ENCODE peak calls at places on chromosomes 12 and 14, in eight cellular contexts. L is M059J, I is RPMI8226, D is RPMI7951, Z is immature natural killer cell, A is cardiac muscle cell, O is endodermal cell, B is smooth muscle cell of the brain vasculature. H is an unnamed sample.

GRCh38 chr12:49631336-49631907 is 8.1 kb downstream of the PRPF40B start:
- DNase-seq in L (no peak), I (no peak), D (no peak), Z (no peak), A (no peak), O (peak), B (no peak), H (no peak)

GRCh38 chr14:68208218-68208617 is 388.6 kb downstream of the RAD51B start:
- DNase-seq in L (peak), I (no peak), D (peak), Z (no peak), A (no peak), O (no peak), B (no peak), H (no peak)

GRCh38 chr12:89029961-89030360 is 322.3 kb downstream of the DUSP6 start:
- DNase-seq in L (no peak), I (no peak), D (no peak), Z (no peak), A (peak), O (no peak), B (no peak), H (peak)

GRCh38 chr12:22682663-22683062 is 57.7 kb downstream of the ETNK1 start:
- DNase-seq in L (no peak), I (no peak), D (no peak), Z (no peak), A (no peak), O (no peak), B (no peak), H (no peak)

GRCh38 chr12:28777603-28778365 is 371.3 kb upstream of the FAR2 start:
- DNase-seq in L (no peak), I (no peak), D (no peak), Z (peak), A (no peak), O (no peak), B (no peak), H (no peak)

GRCh38 chr12:100403446-100403845 is 46.6 kb downstream of the SLC17A8 start:
- DNase-seq in L (peak), I (no peak), D (peak), Z (no peak), A (peak), O (no peak), B (no peak), H (no peak)

GRCh38 chr12:120358412-120359158 is 10.4 kb downstream of the MSI1 start:
- DNase-seq in L (no peak), I (peak), D (no peak), Z (no peak), A (no peak), O (peak), B (no peak), H (no peak)

GRCh38 chr12:27460471-27460978 is 14.0 kb downstream of the SMCO2 start:
- DNase-seq in L (peak), I (no peak), D (peak), Z (no peak), A (peak), O (no peak), B (no peak), H (no peak)

GRCh38 chr12:10160659-10161386 is 11.1 kb downstream of the OLR1 start:
- DNase-seq in L (peak), I (no peak), D (no peak), Z (no peak), A (no peak), O (no peak), B (no peak), H (no peak)

GRCh38 chr12:131616316-131617098 is 94.4 kb upstream of the SFSWAP start:
- DNase-seq in L (no peak), I (no peak), D (no peak), Z (no peak), A (no peak), O (no peak), B (no peak), H (no peak)

GRCh38 chr12:57452181-57452936 is 2.7 kb upstream of the INHBE start:
- DNase-seq in L (peak), I (no peak), D (peak), Z (no peak), A (peak), O (peak), B (no peak), H (peak)

GRCh38 chr14:23633160-23633701 is 2.9 kb upstream of the DHRS2 start:
- DNase-seq in L (no peak), I (no peak), D (no peak), Z (no peak), A (no peak), O (peak), B (no peak), H (no peak)

GRCh38 chr14:51643137-51643536 is 8.6 kb upstream of the FRMD6 start:
- DNase-seq in L (peak), I (no peak), D (peak), Z (no peak), A (no peak), O (no peak), B (no peak), H (peak)

GRCh38 chr12:47750229-47750798 is 8.4 kb downstream of the RAPGEF3 start:
- DNase-seq in L (no peak), I (no peak), D (no peak), Z (no peak), A (no peak), O (no peak), B (no peak), H (no peak)

GRCh38 chr14:90387201-90387600 is 9.6 kb upstream of the CALM1 start:
- DNase-seq in L (no peak), I (no peak), D (no peak), Z (no peak), A (no peak), O (no peak), B (no peak), H (no peak)

GRCh38 chr12:24363177-24363754 is 413.8 kb upstream of the SOX5 start:
- DNase-seq in L (no peak), I (peak), D (no peak), Z (no peak), A (no peak), O (no peak), B (no peak), H (no peak)

GRCh38 chr12:105706973-105707334 is 376.5 kb downstream of the C12orf75 start:
- DNase-seq in L (peak), I (no peak), D (no peak), Z (no peak), A (no peak), O (no peak), B (no peak), H (no peak)

GRCh38 chr12:466039-466438 is 6.3 kb downstream of the B4GALNT3 start:
- DNase-seq in L (no peak), I (no peak), D (no peak), Z (no peak), A (no peak), O (peak), B (no peak), H (no peak)

GRCh38 chr12:51814311-51815088 is 34.0 kb downstream of the FIGNL2 start:
- DNase-seq in L (peak), I (peak), D (peak), Z (peak), A (peak), O (peak), B (no peak), H (peak)

GRCh38 chr12:6376079-6376941 is 947 bp upstream of the SCNN1A start:
- DNase-seq in L (peak), I (no peak), D (peak), Z (no peak), A (peak), O (peak), B (no peak), H (peak)

GRCh38 chr12:125065753-125066570 is 727 bp downstream of the AACS start:
- DNase-seq in L (no peak), I (no peak), D (no peak), Z (no peak), A (no peak), O (peak), B (no peak), H (no peak)

GRCh38 chr12:54229624-54230212 is 40.9 kb upstream of the SMUG1 start:
- DNase-seq in L (peak), I (no peak), D (peak), Z (no peak), A (peak), O (no peak), B (peak), H (peak)

GRCh38 chr12:101501410-101502045 is 26.4 kb downstream of the SPIC start:
- DNase-seq in L (peak), I (no peak), D (no peak), Z (no peak), A (peak), O (no peak), B (no peak), H (no peak)

GRCh38 chr12:47779301-47779942 is 6.4 kb downstream of the SLC48A1 start:
- DNase-seq in L (peak), I (peak), D (peak), Z (peak), A (peak), O (peak), B (peak), H (peak)

GRCh38 chr14:67166450-67166853 is 22.8 kb upstream of the GARIN2 start:
- DNase-seq in L (peak), I (peak), D (peak), Z (peak), A (peak), O (peak), B (peak), H (peak)

GRCh38 chr14:24439257-24439656 is 3.3 kb downstream of the SDR39U1 start:
- DNase-seq in L (no peak), I (no peak), D (no peak), Z (no peak), A (no peak), O (no peak), B (no peak), H (no peak)

GRCh38 chr14:92362781-92363235 is 39.8 kb downstream of the SLC24A4 start:
- DNase-seq in L (peak), I (no peak), D (peak), Z (no peak), A (peak), O (no peak), B (no peak), H (peak)

GRCh38 chr14:75452900-75453816 is 25.3 kb downstream of the JDP2 start:
- DNase-seq in L (peak), I (no peak), D (peak), Z (no peak), A (peak), O (peak), B (peak), H (peak)

GRCh38 chr12:90915353-90915752 is 39.6 kb downstream of the CCER1 start:
- DNase-seq in L (no peak), I (no peak), D (no peak), Z (no peak), A (no peak), O (no peak), B (no peak), H (no peak)

GRCh38 chr12:43306066-43306465 is 245.9 kb downstream of the ADAMTS20 start:
- DNase-seq in L (peak), I (no peak), D (peak), Z (no peak), A (peak), O (no peak), B (no peak), H (peak)

GRCh38 chr12:42967850-42968249 is 378.3 kb upstream of the PRICKLE1 start:
- DNase-seq in L (no peak), I (no peak), D (no peak), Z (no peak), A (no peak), O (no peak), B (no peak), H (no peak)

GRCh38 chr14:22882529-22883190 is 362 bp upstream of the REM2 start:
- DNase-seq in L (peak), I (peak), D (no peak), Z (no peak), A (peak), O (peak), B (no peak), H (peak)

GRCh38 chr12:93243689-93244513 is 133.8 kb upstream of the NUDT4 start:
- DNase-seq in L (peak), I (peak), D (peak), Z (no peak), A (peak), O (no peak), B (no peak), H (peak)

GRCh38 chr12:126667340-126667739 is 1599.6 kb upstream of the TMEM132C start:
- DNase-seq in L (peak), I (no peak), D (peak), Z (no peak), A (peak), O (no peak), B (no peak), H (peak)

GRCh38 chr12:101064721-101065120 is 145.3 kb downstream of the SLC5A8 start:
- DNase-seq in L (no peak), I (no peak), D (no peak), Z (no peak), A (no peak), O (no peak), B (no peak), H (no peak)

GRCh38 chr12:3225154-3225795 is 148.1 kb downstream of the TSPAN9 start:
- DNase-seq in L (peak), I (no peak), D (peak), Z (no peak), A (peak), O (no peak), B (peak), H (peak)

GRCh38 chr14:77143071-77143470 is 1.5 kb upstream of the ZDHHC22 start:
- DNase-seq in L (no peak), I (no peak), D (no peak), Z (no peak), A (no peak), O (no peak), B (no peak), H (no peak)

GRCh38 chr12:110860833-110861291 is 14.1 kb downstream of the CCDC63 start:
- DNase-seq in L (peak), I (no peak), D (no peak), Z (no peak), A (no peak), O (peak), B (no peak), H (no peak)

H was measured in EL.